ENCODE peak calls at places on chromosome 21, in ten cellular contexts. D is stimulated activated CD4-positive, alpha-beta T cell treated with anti-CD3 and anti-CD28 coated beads, TNF-alpha, amount 100 ng/mL, for 24 hours; G is AG09319; P is RPMI8226; M is HT1080; L is SW480; X is hepatocyte; B is AG08396; F is A549; Q is NCI-H2081. K is an unnamed sample.

GRCh38 chr21:35159881-35160280 is 110.8 kb upstream of the RUNX1 start:
- DNase-seq in Q (no peak), G (no peak), F (peak), P (no peak), D (no peak), X (no peak), M (peak), B (no peak), L (no peak), K (peak)

GRCh38 chr21:41432567-41433460 is 6.8 kb downstream of the MX1 start:
- DNase-seq in Q (no peak), L (no peak), M (no peak), P (no peak), G (no peak), D (no peak), X (no peak), B (no peak), F (no peak), K (no peak)

GRCh38 chr21:35189077-35189863 is 140.2 kb upstream of the RUNX1 start:
- DNase-seq in M (no peak), G (peak), L (peak), F (no peak), B (peak), Q (no peak), P (no peak), D (no peak), X (peak), K (peak)

GRCh38 chr21:45871616-45872236 is 109.8 kb upstream of the COL6A1 start:
- DNase-seq in B (no peak), P (no peak), G (no peak), X (no peak), F (no peak), M (no peak), L (no peak), D (no peak), Q (no peak), K (no peak)

GRCh38 chr21:14603202-14603601 is 57.1 kb upstream of the SAMSN1 start:
- DNase-seq in G (no peak), Q (no peak), L (no peak), X (no peak), P (no peak), M (peak), F (no peak), D (no peak), B (peak), K (peak)

GRCh38 chr21:41501919-41502318 is 6.0 kb downstream of the TMPRSS2 start:
- DNase-seq in Q (no peak), X (no peak), L (peak), D (no peak), B (no peak), F (no peak), P (no peak), M (peak), G (no peak), K (peak)

GRCh38 chr21:34640858-34641257 is 25.9 kb upstream of the RCAN1 start:
- DNase-seq in L (peak), F (no peak), P (no peak), D (no peak), Q (no peak), G (peak), B (peak), X (no peak), M (peak), K (peak)

GRCh38 chr21:42111470-42111743 is 40.3 kb downstream of the UMODL1 start:
- DNase-seq in G (no peak), L (no peak), Q (no peak), M (no peak), P (no peak), B (no peak), F (no peak), D (no peak), X (no peak), K (no peak)

GRCh38 chr21:42069327-42069726 is 1.8 kb upstream of the UMODL1 start:
- DNase-seq in G (no peak), X (no peak), M (no peak), Q (no peak), B (no peak), D (no peak), F (no peak), P (no peak), L (no peak), K (no peak)

GRCh38 chr21:33608559-33608958 is 20.1 kb upstream of the DONSON start:
- DNase-seq in X (no peak), L (no peak), Q (no peak), D (no peak), P (no peak), B (no peak), M (peak), F (no peak), G (no peak), K (peak)

GRCh38 chr21:46425061-46425460 is 33.6 kb upstream of the DIP2A start:
- DNase-seq in B (no peak), F (no peak), D (no peak), M (no peak), Q (no peak), G (no peak), P (no peak), X (no peak), L (no peak), K (no peak)

GRCh38 chr21:27061783-27062182 is 94.9 kb upstream of the ADAMTS5 start:
- DNase-seq in M (no peak), G (no peak), P (no peak), F (no peak), D (no peak), L (no peak), Q (no peak), B (no peak), X (no peak), K (no peak)

GRCh38 chr21:41927727-41928409 is 25.9 kb downstream of the C2CD2 start:
- DNase-seq in X (no peak), M (no peak), F (no peak), G (no peak), D (no peak), Q (no peak), L (no peak), B (no peak), P (peak), K (no peak)

GRCh38 chr21:31530918-31531705 is 128.4 kb upstream of the SOD1 start:
- DNase-seq in Q (peak), M (no peak), L (no peak), B (no peak), F (no peak), G (no peak), X (peak), D (no peak), P (peak), K (no peak)

GRCh38 chr21:18245493-18245967 is 897 bp downstream of the CHODL start:
- DNase-seq in F (no peak), Q (peak), X (peak), M (no peak), G (no peak), P (no peak), B (no peak), L (peak), D (no peak), K (peak)

GRCh38 chr21:14116080-14116481 is 94.7 kb downstream of the LIPI start:
- DNase-seq in X (no peak), Q (no peak), L (no peak), P (no peak), M (no peak), D (no peak), G (no peak), B (no peak), F (no peak), K (no peak)

GRCh38 chr21:15992171-15992570 is 262.4 kb downstream of the USP25 start:
- DNase-seq in B (peak), F (no peak), Q (no peak), L (no peak), P (no peak), D (no peak), X (no peak), M (peak), G (no peak), K (no peak)

GRCh38 chr21:27058673-27059365 is 91.9 kb upstream of the ADAMTS5 start:
- DNase-seq in B (no peak), X (no peak), F (no peak), Q (no peak), L (no peak), P (no peak), M (no peak), G (no peak), D (no peak), K (no peak)

GRCh38 chr21:39034590-39035536 is 148.4 kb downstream of the PSMG1 start:
- DNase-seq in Q (no peak), F (no peak), P (no peak), L (no peak), X (no peak), B (no peak), M (no peak), G (no peak), D (no peak), K (no peak)

GRCh38 chr21:32334980-32335471 is 36.4 kb downstream of the MRAP start:
- DNase-seq in G (peak), B (no peak), Q (no peak), X (no peak), P (no peak), D (no peak), M (no peak), F (no peak), L (no peak), K (peak)

GRCh38 chr21:26513212-26513611 is 59.9 kb downstream of the CYYR1 start:
- DNase-seq in L (no peak), P (no peak), B (no peak), X (no peak), M (peak), D (no peak), Q (no peak), F (no peak), G (no peak), K (peak)

GRCh38 chr21:46023126-46023985 is 41.8 kb downstream of the COL6A1 start:
- DNase-seq in G (no peak), L (no peak), Q (no peak), P (no peak), X (peak), F (no peak), B (no peak), D (no peak), M (no peak), K (no peak)

GRCh38 chr21:43740497-43741156 is 21.7 kb downstream of the PDXK start:
- DNase-seq in B (peak), L (peak), F (peak), M (no peak), Q (no peak), P (peak), X (peak), G (no peak), D (no peak), K (peak)

GRCh38 chr21:46160563-46161179 is 5.3 kb upstream of the FTCD start:
- DNase-seq in X (peak), P (no peak), B (no peak), L (no peak), Q (no peak), D (no peak), F (peak), M (no peak), G (no peak), K (no peak)

GRCh38 chr21:25997788-25998611 is 172.6 kb downstream of the APP start:
- DNase-seq in F (no peak), M (peak), G (no peak), D (no peak), L (peak), X (peak), B (no peak), P (no peak), Q (peak), K (no peak)

GRCh38 chr21:16587671-16588379 is 858.0 kb downstream of the USP25 start:
- DNase-seq in D (no peak), G (no peak), F (no peak), M (peak), Q (peak), B (no peak), P (no peak), X (peak), L (no peak), K (no peak)

GRCh38 chr21:45715441-45715840 is 71.9 kb downstream of the PCBP3 start:
- DNase-seq in B (no peak), G (no peak), M (no peak), Q (no peak), F (no peak), X (no peak), D (no peak), L (no peak), P (no peak), K (no peak)